ENCODE peak calls at places on chromosomes 6 and 20, in six cellular contexts. F, I, N, B, V and X are unnamed samples.

GRCh38 chr20:21516180-21516567 is 2.3 kb upstream of the NKX2-2 start:
- DNase-seq in F (no peak), I (no peak), N (no peak), B (no peak), V (peak; percentile 25), X (no peak)

GRCh38 chr6:380234-381218 is 11.0 kb upstream of the IRF4 start:
- DNase-seq in F (no peak), I (no peak), N (no peak), B (no peak), V (no peak), X (no peak)

GRCh38 chr20:25254986-25255680 is 7.2 kb downstream of the PYGB start:
- DNase-seq in F (no peak), I (peak; percentile 86), N (peak; percentile 86), B (no peak), V (peak; percentile 95), X (no peak)

GRCh38 chr6:168414696-168415095 is 26.3 kb upstream of the SMOC2 start:
- DNase-seq in F (no peak), I (no peak), N (no peak), B (no peak), V (no peak), X (no peak)

GRCh38 chr6:105991561-105992314 is 94.4 kb upstream of the PRDM1 start:
- DNase-seq in F (no peak), I (peak; percentile 52), N (no peak), B (no peak), V (no peak), X (no peak)

GRCh38 chr6:19851273-19852089 is 14.3 kb downstream of the ID4 start:
- DNase-seq in F (peak; percentile 49), I (no peak), N (peak; percentile 35), B (peak; percentile 24), V (no peak), X (no peak)

GRCh38 chr6:73523434-73524123 is 2.7 kb upstream of the EEF1A1 start:
- DNase-seq in F (peak; percentile 76), I (peak; percentile 75), N (peak; percentile 79), B (no peak), V (no peak), X (peak; percentile 52)

GRCh38 chr6:52155791-52156576 is 30.2 kb upstream of the IL17A start:
- DNase-seq in F (no peak), I (no peak), N (no peak), B (no peak), V (no peak), X (no peak)

GRCh38 chr6:149125309-149125708 is 192.2 kb upstream of the TAB2 start:
- DNase-seq in F (no peak), I (no peak), N (no peak), B (no peak), V (no peak), X (no peak)

GRCh38 chr20:18524646-18525045 is 16.9 kb downstream of the SEC23B start:
- DNase-seq in F (no peak), I (no peak), N (no peak), B (no peak), V (no peak), X (no peak)

GRCh38 chr6:36955671-36956070 is 1.1 kb downstream of the PI16 start:
- DNase-seq in F (no peak), I (no peak), N (no peak), B (no peak), V (no peak), X (no peak)

GRCh38 chr6:75096986-75097385 is 108.9 kb downstream of the COL12A1 start:
- DNase-seq in F (no peak), I (no peak), N (no peak), B (no peak), V (no peak), X (no peak)

GRCh38 chr6:117270121-117270959 is 5.0 kb downstream of the VGLL2 start:
- DNase-seq in F (no peak), I (no peak), N (no peak), B (no peak), V (no peak), X (no peak)

GRCh38 chr20:57217802-57218201 is 48.6 kb downstream of the BMP7 start:
- DNase-seq in F (no peak), I (no peak), N (no peak), B (no peak), V (no peak), X (no peak)

GRCh38 chr6:73451166-73452106 is 661 bp downstream of the CGAS start:
- DNase-seq in F (no peak), I (peak; percentile 38), N (peak; percentile 63), B (peak; percentile 54), V (no peak), X (peak; percentile 44)

GRCh38 chr6:36296240-36296639 is 26.4 kb downstream of the PNPLA1 start:
- DNase-seq in F (no peak), I (no peak), N (no peak), B (no peak), V (no peak), X (no peak)

GRCh38 chr6:37858363-37858762 is 38.8 kb downstream of the ZFAND3 start:
- DNase-seq in F (no peak), I (no peak), N (no peak), B (no peak), V (no peak), X (no peak)

GRCh38 chr20:64041040-64041780 is 5.2 kb downstream of the C20orf204 start:
- DNase-seq in F (no peak), I (no peak), N (no peak), B (no peak), V (no peak), X (no peak)

GRCh38 chr20:2142649-2143048 is 41.0 kb downstream of the STK35 start:
- DNase-seq in F (no peak), I (no peak), N (no peak), B (no peak), V (no peak), X (no peak)

GRCh38 chr6:33619166-33619565 is 2.0 kb upstream of the ITPR3 start:
- DNase-seq in F (no peak), I (no peak), N (no peak), B (no peak), V (no peak), X (no peak)

GRCh38 chr20:51311636-51312479 is 230.7 kb downstream of the NFATC2 start:
- DNase-seq in F (no peak), I (no peak), N (no peak), B (no peak), V (no peak), X (no peak)

GRCh38 chr6:9131616-9132015 is 696.3 kb upstream of the SLC35B3 start:
- DNase-seq in F (no peak), I (peak; percentile 28), N (peak; percentile 65), B (no peak), V (no peak), X (no peak)

GRCh38 chr6:47165918-47166317 is 123.8 kb upstream of the ADGRF1 start:
- DNase-seq in F (no peak), I (no peak), N (no peak), B (no peak), V (no peak), X (no peak)

GRCh38 chr6:52574709-52575489 is 2.0 kb downstream of the TRAM2 start:
- DNase-seq in F (no peak), I (peak; percentile 53), N (peak; percentile 65), B (no peak), V (no peak), X (no peak)

GRCh38 chr6:7587631-7588100 is 2.3 kb upstream of the SNRNP48 start:
- DNase-seq in F (no peak), I (no peak), N (no peak), B (no peak), V (no peak), X (no peak)

DNA sequence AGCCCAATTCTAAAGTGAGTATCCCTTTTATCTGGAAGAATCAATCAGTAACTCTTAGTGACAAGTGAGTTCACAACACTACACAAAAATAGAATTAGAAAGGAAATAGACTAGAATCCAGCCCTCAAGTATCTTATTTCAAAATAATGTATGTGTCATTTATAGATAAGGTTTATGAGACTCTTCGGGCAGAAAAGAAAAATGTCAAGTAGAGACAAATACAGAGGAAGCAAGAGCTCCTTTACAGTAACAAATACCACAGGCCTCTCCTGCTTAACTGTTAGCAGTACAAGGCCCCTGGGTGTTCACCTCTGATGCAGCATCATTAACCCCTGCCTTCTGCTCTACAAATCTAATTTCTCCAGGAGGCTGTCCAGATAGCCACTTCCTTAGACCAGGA is 76.7 kb downstream of the UBE3D start:
- DNase-seq in F (no peak), I (no peak), N (no peak), B (no peak), V (no peak), X (no peak)
- TF ChIP-seq POLR2AphosphoS5 in F (no peak), I (no peak), N (no peak), B (no peak), V (no peak), X (no peak)

GRCh38 chr6:154411076-154411475 is 54.5 kb upstream of the IPCEF1 start:
- DNase-seq in F (no peak), I (no peak), N (no peak), B (no peak), V (no peak), X (no peak)

GRCh38 chr6:154412106-154412820 is 55.7 kb upstream of the IPCEF1 start:
- DNase-seq in F (no peak), I (no peak), N (no peak), B (no peak), V (no peak), X (no peak)

GRCh38 chr6:154408906-154409500 is 52.4 kb upstream of the IPCEF1 start:
- DNase-seq in F (no peak), I (no peak), N (no peak), B (no peak), V (no peak), X (no peak)

GRCh38 chr6:154410215-154410614 is 53.6 kb upstream of the IPCEF1 start:
- DNase-seq in F (no peak), I (no peak), N (no peak), B (no peak), V (no peak), X (no peak)

GRCh38 chr6:154410619-154411044 is 54.0 kb upstream of the IPCEF1 start:
- DNase-seq in F (peak; percentile 66), I (no peak), N (no peak), B (peak; percentile 72), V (no peak), X (no peak)
- TF ChIP-seq POLR2AphosphoS5 in F (peak; percentile 47), I (no peak), N (peak; percentile 7), B (no peak), V (no peak), X (no peak)

GRCh38 chr20:45971675-45972499 is at the start of gene ZNF335:
- DNase-seq in F (peak; percentile 95), I (peak; percentile 95), N (peak; percentile 95), B (peak; percentile 85), V (no peak), X (peak; percentile 97)
- TF ChIP-seq POLR2AphosphoS5 in F (peak; percentile 8), I (peak; percentile 89), N (peak; percentile 39), B (peak; percentile 59), V (peak; percentile 98), X (peak; percentile 72)

GRCh38 chr20:13008761-13009681 is at the start of gene SPTLC3:
- DNase-seq in F (no peak), I (peak; percentile 48), N (peak; percentile 72), B (no peak), V (no peak), X (no peak)

GRCh38 chr20:13012886-13013285 is 4.1 kb downstream of the SPTLC3 start:
- DNase-seq in F (no peak), I (no peak), N (no peak), B (no peak), V (no peak), X (no peak)

GRCh38 chr20:13006825-13007224 is 1.9 kb upstream of the SPTLC3 start:
- DNase-seq in F (no peak), I (no peak), N (no peak), B (no peak), V (no peak), X (no peak)

GRCh38 chr20:13007596-13007995 is 1.2 kb upstream of the SPTLC3 start:
- DNase-seq in F (no peak), I (no peak), N (no peak), B (no peak), V (no peak), X (no peak)

GRCh38 chr20:13009682-13010406 is 1.1 kb downstream of the SPTLC3 start:
- DNase-seq in F (no peak), I (no peak), N (peak; percentile 26), B (peak; percentile 10), V (no peak), X (peak; percentile 3)
- TF ChIP-seq POLR2AphosphoS5 in F (no peak), I (peak; percentile 36), N (no peak), B (no peak), V (no peak), X (no peak)